ENCODE peak calls at places on chromosome 18, in eight cellular contexts. T, Y, Z, V, B, E, W and O are unnamed samples.

GRCh38 chr18:500556-501405 is at the start of gene COLEC12:
- DNase-seq in T (no peak), Y (peak; percentile 87), Z (no peak), V (no peak), B (no peak), E (no peak), W (no peak), O (no peak)

GRCh38 chr18:69885841-69886531 is 61.7 kb downstream of the CD226 start:
- DNase-seq in T (no peak), Y (no peak), Z (no peak), V (no peak), B (no peak), E (no peak), W (no peak), O (no peak)

GRCh38 chr18:76306685-76307292 is 188.3 kb downstream of the ZNF516 start:
- DNase-seq in T (no peak), Y (peak; percentile 15), Z (no peak), V (peak; percentile 0), B (no peak), E (no peak), W (no peak), O (no peak)

GRCh38 chr18:55001625-55002024 is 42.4 kb upstream of the CCDC68 start:
- DNase-seq in T (no peak), Y (no peak), Z (no peak), V (no peak), B (peak; percentile 2), E (no peak), W (no peak), O (no peak)

GRCh38 chr18:58802959-58803358 is 61.7 kb upstream of the ZNF532 start:
- DNase-seq in T (no peak), Y (no peak), Z (no peak), V (no peak), B (no peak), E (no peak), W (no peak), O (no peak)

GRCh38 chr18:58254873-58255511 is 211.0 kb downstream of the NEDD4L start:
- DNase-seq in T (no peak), Y (peak; percentile 50), Z (no peak), V (no peak), B (no peak), E (no peak), W (no peak), O (no peak)

GRCh38 chr18:580154-580553 is at the start of gene CETN1:
- DNase-seq in T (no peak), Y (no peak), Z (no peak), V (no peak), B (no peak), E (no peak), W (no peak), O (no peak)

GRCh38 chr18:14104906-14105748 is 27.1 kb downstream of the ZNF519 start:
- DNase-seq in T (no peak), Y (no peak), Z (no peak), V (no peak), B (no peak), E (no peak), W (no peak), O (no peak)

GRCh38 chr18:14970027-14970426 is 222.1 kb downstream of the ANKRD30B start:
- DNase-seq in T (no peak), Y (no peak), Z (no peak), V (no peak), B (no peak), E (no peak), W (no peak), O (no peak)

GRCh38 chr18:12911025-12911927 is 27.2 kb upstream of the PTPN2 start:
- DNase-seq in T (peak; percentile 30), Y (no peak), Z (no peak), V (no peak), B (no peak), E (no peak), W (peak; percentile 54), O (no peak)

GRCh38 chr18:64380117-64380516 is 231.2 kb upstream of the LINC00305 start:
- DNase-seq in T (no peak), Y (no peak), Z (no peak), V (no peak), B (no peak), E (no peak), W (no peak), O (no peak)

GRCh38 chr18:45449761-45450227 is 165.5 kb upstream of the SLC14A2 start:
- DNase-seq in T (no peak), Y (no peak), Z (peak; percentile 72), V (no peak), B (no peak), E (no peak), W (peak; percentile 52), O (no peak)

GRCh38 chr18:3424280-3424890 is 25.6 kb upstream of the TGIF1 start:
- DNase-seq in T (no peak), Y (no peak), Z (no peak), V (no peak), B (no peak), E (no peak), W (no peak), O (no peak)

GRCh38 chr18:2655954-2656236 is 369 bp downstream of the SMCHD1 start:
- DNase-seq in T (no peak), Y (no peak), Z (peak; percentile 30), V (no peak), B (no peak), E (peak; percentile 11), W (no peak), O (no peak)

GRCh38 chr18:50879302-50880107 is 587 bp downstream of the ME2 start:
- DNase-seq in T (peak; percentile 58), Y (no peak), Z (peak; percentile 25), V (peak; percentile 26), B (peak; percentile 5), E (no peak), W (peak; percentile 73), O (no peak)

GRCh38 chr18:58887613-58887963 is 22.9 kb downstream of the ZNF532 start:
- DNase-seq in T (peak; percentile 57), Y (no peak), Z (peak; percentile 77), V (peak; percentile 57), B (no peak), E (no peak), W (no peak), O (no peak)

GRCh38 chr18:80178935-80179818 is 68.1 kb downstream of the PARD6G start:
- DNase-seq in T (no peak), Y (no peak), Z (no peak), V (no peak), B (peak; percentile 67), E (no peak), W (no peak), O (no peak)

GRCh38 chr18:12858961-12859360 is 25.1 kb downstream of the PTPN2 start:
- DNase-seq in T (no peak), Y (no peak), Z (no peak), V (no peak), B (no peak), E (no peak), W (no peak), O (no peak)

GRCh38 chr18:13520306-13520705 is 206.1 kb downstream of the FAM210A start:
- DNase-seq in T (no peak), Y (no peak), Z (peak; percentile 76), V (no peak), B (no peak), E (no peak), W (no peak), O (no peak)

GRCh38 chr18:62543021-62543420 is 20.2 kb downstream of the ZCCHC2 start:
- DNase-seq in T (no peak), Y (no peak), Z (no peak), V (no peak), B (no peak), E (no peak), W (no peak), O (no peak)
- TF ChIP-seq CTCF in T (no peak), Y (no peak), Z (no peak), V (no peak), B (no peak), E (no peak), W (no peak), O (no peak)

GRCh38 chr18:36595046-36595817 is 233.6 kb downstream of the TPGS2 start:
- DNase-seq in T (no peak), Y (no peak), Z (no peak), V (no peak), B (no peak), E (no peak), W (no peak), O (peak; percentile 40)
- H3K27ac ChIP-seq in T (no peak overlapping the region), Y (no peak overlapping the region), Z (no peak overlapping the region), V (no peak overlapping the region), B (no peak overlapping the region), E (no peak overlapping the region), W (no peak overlapping the region), O (no peak overlapping the region)

DNA sequence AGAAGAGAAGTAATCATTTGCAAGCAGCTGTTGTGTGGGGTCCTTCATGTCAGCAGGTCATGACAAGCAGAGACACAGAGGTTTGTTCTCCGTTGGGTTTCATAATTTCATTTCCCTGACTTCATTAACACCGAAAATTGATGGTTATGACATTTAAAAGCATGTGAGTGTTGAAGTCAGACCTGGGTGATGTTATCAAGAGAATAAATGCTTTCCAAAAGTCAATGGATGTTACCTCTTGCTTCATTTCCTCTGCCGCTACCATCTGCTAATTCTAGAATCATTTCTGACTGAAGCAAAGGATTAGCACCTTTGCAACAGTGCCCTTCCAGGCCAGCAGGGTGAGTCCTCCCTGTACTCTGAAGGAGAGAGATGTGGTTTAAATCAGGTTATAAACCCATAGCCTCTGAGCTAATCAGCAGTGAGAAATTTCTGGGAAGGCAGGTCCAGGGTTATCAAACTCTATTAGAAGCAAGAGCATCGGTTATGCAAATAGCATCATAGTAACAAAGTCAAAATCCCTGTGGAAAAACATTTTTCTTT is 446.2 kb downstream of the PIK3C3 start:
- DNase-seq in T (no peak), Y (peak; percentile 15), Z (no peak), V (no peak), B (no peak), E (no peak), W (no peak), O (no peak)
- TF ChIP-seq CTCF in T (no peak), Y (peak; percentile 32), Z (no peak), V (no peak), B (no peak), E (no peak), W (no peak), O (no peak)

GRCh38 chr18:68713791-68714190 is 1.1 kb downstream of the TMX3 start:
- DNase-seq in T (no peak), Y (no peak), Z (no peak), V (no peak), B (no peak), E (no peak), W (no peak), O (no peak)

GRCh38 chr18:68714707-68715496 is at the start of gene TMX3:
- DNase-seq in T (peak; percentile 93), Y (peak; percentile 98), Z (peak; percentile 87), V (peak; percentile 86), B (peak; percentile 95), E (peak; percentile 84), W (peak; percentile 92), O (peak; percentile 91)

GRCh38 chr18:68713131-68713530 is 1.8 kb downstream of the TMX3 start:
- DNase-seq in T (no peak), Y (no peak), Z (no peak), V (peak; percentile 24), B (no peak), E (no peak), W (no peak), O (no peak)

DNA sequence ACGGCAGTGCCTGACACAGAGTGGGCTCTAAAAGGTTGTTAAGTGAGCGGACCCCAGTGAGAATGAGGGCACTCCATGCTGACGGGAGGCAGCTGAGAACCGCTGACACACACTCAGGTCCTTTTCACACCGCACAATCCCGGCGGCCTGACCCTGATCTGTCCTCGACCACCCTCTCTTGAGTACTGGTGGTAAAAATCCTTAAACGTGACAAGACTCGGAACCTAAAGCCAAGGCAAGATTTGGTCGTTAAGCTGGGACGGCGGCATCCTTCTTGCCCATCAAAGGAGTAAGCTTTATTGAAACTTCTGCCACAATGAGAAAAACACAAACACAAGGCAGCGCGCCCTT is 577 bp downstream of the TMX3 start:
- DNase-seq in T (no peak), Y (peak; percentile 43), Z (peak; percentile 24), V (peak; percentile 3), B (no peak), E (peak; percentile 6), W (no peak), O (no peak)
- H3K27ac ChIP-seq in T (peak overlapping the region; percentile 74), Y (no peak overlapping the region), Z (peak overlapping the region; percentile 80), V (peak overlapping the region; percentile 43), B (peak overlapping the region; percentile 82), E (peak overlapping the region; percentile 98), W (peak overlapping the region; percentile 73), O (peak overlapping the region; percentile 88)